ENCODE peak calls at places on chromosomes 4 and X, in five cellular contexts. U is hepatocyte, M is sigmoid colon, P is SK-N-SH, O is neural progenitor cell. A is an unnamed sample.
A peak's percentile ranks its signal among the peaks of the same experiment; 100 is the strongest.

GRCh38 chr4:16889945-16890344 is 8.5 kb downstream of the LDB2 start:
- DNase-seq in O (no peak), P (no peak), M (no peak), U (no peak), A (no peak)

GRCh38 chr4:2671267-2671895 is 84.8 kb downstream of the TNIP2 start:
- DNase-seq in M (no peak), U (no peak), O (peak; percentile 44), P (no peak), A (no peak)

GRCh38 chrX:7574325-7574724 is 268.6 kb upstream of the VCX start:
- DNase-seq in M (no peak), P (no peak), U (peak; percentile 58), O (peak; percentile 57), A (no peak)

GRCh38 chrX:119292445-119292844 is 56.4 kb downstream of the PGRMC1 start:
- DNase-seq in P (no peak), M (no peak), U (no peak), O (peak; percentile 9), A (no peak)

GRCh38 chrX:53261573-53261972 is 19.8 kb downstream of the IQSEC2 start:
- DNase-seq in U (no peak), P (no peak), O (no peak), M (no peak), A (no peak)

GRCh38 chr4:76984127-76984526 is 34.6 kb downstream of the SEPTIN11 start:
- DNase-seq in U (no peak), P (peak; percentile 39), M (peak; percentile 77), O (no peak), A (no peak)

GRCh38 chr4:121408-122084 is 2.8 kb upstream of the ZNF718 start:
- DNase-seq in P (no peak), M (no peak), O (no peak), U (peak; percentile 0), A (no peak)

GRCh38 chr4:70838400-70838971 is 1.2 kb downstream of the GRSF1 start:
- DNase-seq in P (peak; percentile 49), U (no peak), O (no peak), M (no peak), A (peak; percentile 41)

GRCh38 chr4:37562592-37562991 is 123.6 kb downstream of the RELL1 start:
- DNase-seq in M (no peak), O (no peak), U (no peak), P (no peak), A (no peak)

GRCh38 chr4:82491251-82491960 is 61.0 kb downstream of the ENOPH1 start:
- DNase-seq in M (no peak), P (no peak), O (no peak), U (no peak), A (no peak)

GRCh38 chrX:129932792-129933321 is 26.9 kb downstream of the UTP14A start:
- DNase-seq in P (no peak), M (peak; percentile 71), U (peak; percentile 22), O (peak; percentile 62), A (peak; percentile 21)

GRCh38 chr4:179307297-179308136 is 1865.3 kb upstream of the AGA start:
- DNase-seq in M (no peak), P (peak; percentile 34), U (peak; percentile 63), O (peak; percentile 71), A (peak; percentile 61)

GRCh38 chr4:48653217-48654014 is 126.7 kb downstream of the FRYL start:
- DNase-seq in U (peak; percentile 23), M (peak; percentile 73), O (peak; percentile 20), P (peak; percentile 30), A (peak; percentile 57)

GRCh38 chr4:84384801-84385582 is 114.1 kb downstream of the NKX6-1 start:
- DNase-seq in O (peak; percentile 70), U (no peak), M (no peak), P (no peak), A (no peak)

GRCh38 chr4:185597532-185598188 is 62.4 kb upstream of the PDLIM3 start:
- DNase-seq in U (peak; percentile 82), M (peak; percentile 89), O (peak; percentile 73), P (peak; percentile 73), A (peak; percentile 74)

GRCh38 chr4:39526810-39527295 is 386 bp downstream of the UGDH start:
- DNase-seq in O (peak; percentile 29), M (no peak), P (no peak), U (no peak), A (no peak)

GRCh38 chrX:40908026-40908425 is 172.7 kb upstream of the MED14 start:
- DNase-seq in P (no peak), U (no peak), M (no peak), O (no peak), A (no peak)

GRCh38 chr4:188783606-188784157 is 644.4 kb downstream of the TRIML1 start:
- DNase-seq in O (no peak), U (peak; percentile 12), P (peak; percentile 32), M (no peak), A (peak; percentile 62)

GRCh38 chr4:67550491-67551256 is 5.4 kb upstream of the CENPC start:
- DNase-seq in P (no peak), M (no peak), U (no peak), O (no peak), A (no peak)

GRCh38 chrX:46961574-46962279 is 49.5 kb downstream of the JADE3 start:
- DNase-seq in M (no peak), P (no peak), O (peak; percentile 29), U (no peak), A (no peak)

GRCh38 chrX:12770440-12770839 is 20.8 kb upstream of the PRPS2 start:
- DNase-seq in P (peak; percentile 42), U (peak; percentile 35), M (no peak), O (peak; percentile 24), A (no peak)

GRCh38 chrX:42020225-42020624 is 96.9 kb upstream of the CASK start:
- DNase-seq in O (no peak), P (no peak), M (no peak), U (no peak), A (no peak)

GRCh38 chr4:165326831-165327210 is 648 bp upstream of the MSMO1 start:
- DNase-seq in M (no peak), U (peak; percentile 67), O (peak; percentile 22), P (peak; percentile 41), A (no peak)

GRCh38 chr4:45350438-45350837 is 624.1 kb upstream of the GNPDA2 start:
- DNase-seq in O (no peak), M (no peak), U (no peak), P (no peak), A (no peak)

GRCh38 chr4:127632420-127633403 is at the start of gene INTU:
- DNase-seq in U (peak; percentile 97), M (peak; percentile 97), P (peak; percentile 84), O (peak; percentile 97), A (peak; percentile 94)

GRCh38 chrX:82813671-82814078 is 694.4 kb upstream of the POU3F4 start:
- DNase-seq in U (peak; percentile 48), O (no peak), M (no peak), P (no peak), A (no peak)

GRCh38 chr4:114132830-114133229 is 153.4 kb upstream of the ARSJ start:
- DNase-seq in P (no peak), O (peak; percentile 14), U (no peak), M (no peak), A (peak; percentile 25)

GRCh38 chrX:74225111-74225510 is 78.9 kb upstream of the ZCCHC13 start:
- DNase-seq in O (no peak), U (no peak), P (no peak), M (no peak), A (no peak)

GRCh38 chr4:24802648-24803047 is 7.3 kb downstream of the SOD3 start:
- DNase-seq in O (no peak), U (no peak), M (no peak), P (no peak), A (no peak)

GRCh38 chr4:140071806-140072205 is 82.2 kb downstream of the MAML3 start:
- DNase-seq in M (no peak), O (no peak), U (no peak), P (no peak), A (no peak)

GRCh38 chr4:154164931-154165839 is 326.4 kb downstream of the DCHS2 start:
- DNase-seq in O (no peak), M (no peak), P (no peak), U (peak; percentile 16), A (no peak)

GRCh38 chr4:75779059-75779757 is 54.8 kb downstream of the USO1 start:
- DNase-seq in M (no peak), U (no peak), O (no peak), P (no peak), A (no peak)

GRCh38 chrX:131845201-131845600 is 177.9 kb upstream of the STK26 start:
- DNase-seq in U (no peak), P (no peak), O (no peak), M (no peak), A (no peak)

GRCh38 chr4:156346959-156347385 is 393.3 kb upstream of the CTSO start:
- DNase-seq in O (peak; percentile 10), P (no peak), U (no peak), M (no peak), A (no peak)
- H3K4me3 ChIP-seq in O (no peak overlapping the region), P (no peak overlapping the region), U (no peak overlapping the region), M (no peak overlapping the region), A (no peak overlapping the region)

GRCh38 chr4:1294891-1295290 is 5.2 kb downstream of the MAEA start:
- DNase-seq in M (peak; percentile 48), O (no peak), P (no peak), U (no peak), A (no peak)

GRCh38 chr4:1293531-1293941 is 3.8 kb downstream of the MAEA start:
- DNase-seq in U (no peak), M (no peak), O (no peak), P (no peak), A (no peak)

GRCh38 chr4:1295405-1296055 is 5.8 kb downstream of the MAEA start:
- DNase-seq in P (no peak), M (peak; percentile 50), U (no peak), O (no peak), A (no peak)

GRCh38 chr4:1294424-1294823 is 4.7 kb downstream of the MAEA start:
- DNase-seq in U (no peak), P (no peak), M (peak; percentile 32), O (no peak), A (no peak)

GRCh38 chr4:1293981-1294380 is 4.3 kb downstream of the MAEA start:
- DNase-seq in P (no peak), O (no peak), M (peak; percentile 41), U (no peak), A (no peak)
- H3K4me1 ChIP-seq in P (peaks cover 19% of the 10 kb centered on the region), O (peaks cover 7% of the 10 kb centered on the region), M (peaks cover 42% of the 10 kb centered on the region), U (peaks cover 16% of the 10 kb centered on the region), A (no peaks in the 10 kb centered on the region)

DNA sequence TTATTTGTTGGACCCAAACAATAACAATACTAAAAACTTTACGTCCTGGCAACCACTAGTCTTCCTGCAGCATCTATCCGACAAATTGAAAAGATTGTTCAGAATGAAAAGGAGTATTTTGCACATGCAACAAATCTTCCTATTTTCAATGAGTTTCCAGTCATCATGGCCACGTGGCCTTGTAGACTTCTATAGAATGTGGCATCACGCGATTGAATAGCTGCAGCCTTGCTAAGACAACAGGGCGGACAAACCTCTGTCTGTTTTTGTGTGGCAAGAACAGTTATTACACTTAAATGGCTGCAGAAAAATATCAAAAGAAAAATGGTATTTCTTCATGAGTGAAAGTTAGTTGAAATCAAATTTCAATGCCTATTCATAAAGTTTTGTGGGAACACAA is 297.9 kb upstream of the LCORL start:
- DNase-seq in O (no peak), P (peak; percentile 25), M (no peak), U (no peak), A (no peak)
- H3K9me3 ChIP-seq in O (no peaks in the 10 kb centered on the region), P (no peaks in the 10 kb centered on the region), M (no peaks in the 10 kb centered on the region), U (no peaks in the 10 kb centered on the region), A (no peaks in the 10 kb centered on the region)

DNA sequence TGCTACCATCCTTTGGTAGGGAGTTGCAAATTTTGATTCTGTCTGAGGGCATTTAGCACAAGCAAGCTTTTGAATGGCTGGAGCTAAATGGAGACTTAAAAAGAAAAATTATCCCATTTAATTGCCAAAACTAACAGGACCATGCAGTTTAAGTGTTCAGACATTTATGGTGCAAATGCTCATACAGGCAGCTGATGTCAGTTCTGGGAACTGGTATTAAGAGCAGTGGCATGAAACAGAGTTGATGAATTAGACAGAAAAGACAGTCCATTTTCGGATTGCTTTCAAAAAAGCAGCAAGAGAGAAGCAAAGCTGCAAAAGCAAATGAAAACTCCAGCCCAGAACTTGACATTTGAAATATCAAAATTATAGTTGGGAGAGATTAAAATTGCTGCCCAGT is 1.3 kb downstream of the SCRG1 start:
- DNase-seq in O (no peak), P (no peak), U (no peak), M (no peak), A (no peak)
- H3K4me3 ChIP-seq in O (no peak overlapping the region), P (peak overlapping the region; percentile 4), U (no peak overlapping the region), M (peak overlapping the region; percentile 31), A (no peak overlapping the region)

A was measured in BE2C.